ENCODE peak calls at places on chromosomes 13 and 19, in four cellular contexts. D, N, L and W are unnamed samples.

GRCh38 chr19:29487432-29487831 is 38.4 kb upstream of the VSTM2B start:
- DNase-seq in D (no peak), N (no peak), L (no peak), W (no peak)

GRCh38 chr19:10646781-10647180 is 7.4 kb upstream of the ILF3 start:
- DNase-seq in D (no peak), N (no peak), L (no peak), W (no peak)

GRCh38 chr13:61192826-61193225 is 222.8 kb downstream of the PCDH20 start:
- DNase-seq in D (no peak), N (no peak), L (no peak), W (no peak)

GRCh38 chr19:7373862-7374261 is 25.1 kb downstream of the ARHGEF18 start:
- DNase-seq in D (no peak), N (no peak), L (no peak), W (no peak)

GRCh38 chr13:36819811-36820140 is 754 bp downstream of the RFXAP start:
- DNase-seq in D (peak; percentile 36), N (no peak), L (peak; percentile 22), W (peak; percentile 5)

GRCh38 chr19:444677-445210 is 16.1 kb downstream of the SHC2 start:
- DNase-seq in D (no peak), N (no peak), L (no peak), W (no peak)

GRCh38 chr13:60329221-60329983 is 67.6 kb upstream of the TDRD3 start:
- DNase-seq in D (peak; percentile 16), N (peak; percentile 1), L (no peak), W (no peak)

GRCh38 chr19:40320558-40320935 is 27.6 kb downstream of the C19orf47 start:
- DNase-seq in D (no peak), N (no peak), L (no peak), W (no peak)

GRCh38 chr13:31913459-31913858 is 118.1 kb upstream of the FRY start:
- DNase-seq in D (no peak), N (no peak), L (no peak), W (no peak)

GRCh38 chr19:48686103-48686502 is 9.7 kb upstream of the FUT2 start:
- DNase-seq in D (no peak), N (no peak), L (no peak), W (no peak)

GRCh38 chr19:32238076-32238475 is 107.3 kb upstream of the ZNF507 start:
- DNase-seq in D (no peak), N (no peak), L (no peak), W (no peak)

GRCh38 chr13:45034342-45034741 is 45.0 kb downstream of the GPALPP1 start:
- DNase-seq in D (no peak), N (no peak), L (no peak), W (no peak)

GRCh38 chr19:1261863-1262686 is 7.1 kb upstream of the CIRBP start:
- DNase-seq in D (peak; percentile 43), N (peak; percentile 45), L (no peak), W (no peak)

GRCh38 chr19:6738726-6739389 is 622 bp upstream of the TRIP10 start:
- DNase-seq in D (peak; percentile 8), N (peak; percentile 61), L (no peak), W (no peak)

GRCh38 chr19:47540748-47541147 is 25.9 kb upstream of the NAPA start:
- DNase-seq in D (peak; percentile 51), N (no peak), L (no peak), W (no peak)

GRCh38 chr13:52850396-52851152 is 2.1 kb upstream of the PCDH8 start:
- DNase-seq in D (peak; percentile 7), N (peak; percentile 46), L (peak; percentile 24), W (no peak)

GRCh38 chr13:93413972-93414717 is 187.5 kb downstream of the GPC6 start:
- DNase-seq in D (peak; percentile 55), N (no peak), L (no peak), W (no peak)

GRCh38 chr19:31667106-31667505 is 317.9 kb upstream of the TSHZ3 start:
- DNase-seq in D (no peak), N (no peak), L (no peak), W (no peak)